ENCODE peak calls at places on chromosomes 13 and 19, in six cellular contexts. One of them, this sample, is unnamed.

GRCh38 chr13:25203256-25203794 is 31.2 kb upstream of the AMER2 start:
- DNase-seq in GM12892: no peak
- DNase-seq in H1: no peak
- DNase-seq in GM12878: no peak
- DNase-seq in K562: no peak
- DNase-seq in GM12891: no peak
- DNase-seq in this sample: no peak

GRCh38 chr13:37595162-37595561 is 3.4 kb downstream of the POSTN start:
- DNase-seq in GM12878: no peak
- DNase-seq in GM12891: no peak
- DNase-seq in H1: no peak
- DNase-seq in GM12892: no peak
- DNase-seq in K562: no peak
- DNase-seq in this sample: no peak

GRCh38 chr19:35704218-35704617 is at the start of gene ZBTB32:
- DNase-seq in GM12891: no peak
- DNase-seq in H1: peak; percentile 80
- DNase-seq in K562: peak; percentile 87
- DNase-seq in GM12892: peak; percentile 21
- DNase-seq in GM12878: no peak
- DNase-seq in this sample: peak; percentile 43

GRCh38 chr13:76000131-76000530 is 364.0 kb downstream of the LMO7 start:
- DNase-seq in K562: no peak
- DNase-seq in H1: no peak
- DNase-seq in GM12878: no peak
- DNase-seq in GM12891: no peak
- DNase-seq in GM12892: no peak
- DNase-seq in this sample: no peak

GRCh38 chr19:38734426-38735256 is 9.6 kb downstream of the CAPN12 start:
- DNase-seq in GM12891: no peak
- DNase-seq in GM12878: peak; percentile 25
- DNase-seq in H1: no peak
- DNase-seq in K562: peak; percentile 29
- DNase-seq in GM12892: no peak
- DNase-seq in this sample: no peak

GRCh38 chr19:29596885-29597525 is 9.1 kb upstream of the POP4 start:
- DNase-seq in K562: peak; percentile 45
- DNase-seq in GM12891: no peak
- DNase-seq in H1: no peak
- DNase-seq in GM12892: no peak
- DNase-seq in GM12878: no peak
- DNase-seq in this sample: no peak

GRCh38 chr13:30837227-30838159 is 68.6 kb upstream of the MEDAG start:
- DNase-seq in H1: no peak
- DNase-seq in GM12891: no peak
- DNase-seq in GM12892: no peak
- DNase-seq in K562: no peak
- DNase-seq in GM12878: no peak
- DNase-seq in this sample: no peak

GRCh38 chr19:41445575-41445974 is 2.6 kb downstream of the ERICH4 start:
- DNase-seq in H1: peak; percentile 27
- DNase-seq in GM12892: no peak
- DNase-seq in GM12891: no peak
- DNase-seq in K562: no peak
- DNase-seq in GM12878: no peak
- DNase-seq in this sample: no peak

GRCh38 chr13:80040219-80040976 is 300.5 kb downstream of the SPRY2 start:
- DNase-seq in H1: no peak
- DNase-seq in GM12892: no peak
- DNase-seq in K562: no peak
- DNase-seq in GM12891: no peak
- DNase-seq in GM12878: no peak
- DNase-seq in this sample: no peak

GRCh38 chr19:39588066-39588465 is 14.3 kb upstream of the LGALS13 start:
- DNase-seq in GM12878: no peak
- DNase-seq in K562: no peak
- DNase-seq in H1: no peak
- DNase-seq in GM12891: no peak
- DNase-seq in GM12892: no peak
- DNase-seq in this sample: no peak

GRCh38 chr19:49442793-49443365 is 1.6 kb upstream of the SLC17A7 start:
- DNase-seq in GM12878: no peak
- DNase-seq in H1: peak; percentile 100
- DNase-seq in K562: peak; percentile 95
- DNase-seq in GM12892: peak; percentile 71
- DNase-seq in GM12891: peak; percentile 70
- DNase-seq in this sample: peak; percentile 91

GRCh38 chr19:55958356-55958755 is 10.7 kb downstream of the NLRP8 start:
- DNase-seq in H1: no peak
- DNase-seq in GM12891: no peak
- DNase-seq in GM12892: no peak
- DNase-seq in GM12878: no peak
- DNase-seq in K562: no peak
- DNase-seq in this sample: no peak

GRCh38 chr13:41216160-41216559 is 21.8 kb upstream of the KBTBD7 start:
- DNase-seq in K562: no peak
- DNase-seq in H1: no peak
- DNase-seq in GM12892: no peak
- DNase-seq in GM12878: no peak
- DNase-seq in GM12891: no peak
- DNase-seq in this sample: no peak

GRCh38 chr19:40442328-40443130 is 1.6 kb downstream of the SERTAD3 start:
- DNase-seq in GM12878: no peak
- DNase-seq in GM12892: no peak
- DNase-seq in K562: peak; percentile 27
- DNase-seq in H1: no peak
- DNase-seq in GM12891: no peak
- DNase-seq in this sample: no peak

GRCh38 chr19:1656988-1657536 is 4.6 kb upstream of the TCF3 start:
- DNase-seq in H1: no peak
- DNase-seq in GM12892: no peak
- DNase-seq in GM12891: no peak
- DNase-seq in K562: no peak
- DNase-seq in GM12878: no peak
- DNase-seq in this sample: no peak

GRCh38 chr19:15717781-15718180 is 10.0 kb upstream of the OR10H2 start:
- DNase-seq in GM12891: no peak
- DNase-seq in H1: no peak
- DNase-seq in GM12892: no peak
- DNase-seq in GM12878: no peak
- DNase-seq in K562: no peak
- DNase-seq in this sample: no peak

GRCh38 chr19:51784922-51785690 is 9.9 kb upstream of the FPR3 start:
- DNase-seq in GM12891: no peak
- DNase-seq in GM12878: peak; percentile 32
- DNase-seq in K562: peak; percentile 75
- DNase-seq in GM12892: no peak
- DNase-seq in H1: no peak
- DNase-seq in this sample: no peak

GRCh38 chr13:39501711-39502324 is 101.2 kb downstream of the LHFPL6 start:
- DNase-seq in GM12891: no peak
- DNase-seq in GM12892: no peak
- DNase-seq in GM12878: no peak
- DNase-seq in K562: no peak
- DNase-seq in H1: no peak
- DNase-seq in this sample: no peak

GRCh38 chr19:44692379-44692721 is 6.6 kb upstream of the CEACAM16 start:
- DNase-seq in GM12892: no peak
- DNase-seq in GM12878: no peak
- DNase-seq in H1: no peak
- DNase-seq in K562: no peak
- DNase-seq in GM12891: no peak
- DNase-seq in this sample: no peak

GRCh38 chr19:41641879-41642485 is 15.1 kb upstream of the CEACAM4 start:
- DNase-seq in GM12892: peak; percentile 53
- DNase-seq in K562: peak; percentile 62
- DNase-seq in GM12891: peak; percentile 66
- DNase-seq in H1: peak; percentile 75
- DNase-seq in GM12878: peak; percentile 4
- DNase-seq in this sample: peak; percentile 78

GRCh38 chr19:24063312-24063711 is 23.7 kb upstream of the ZNF254 start:
- DNase-seq in GM12891: no peak
- DNase-seq in H1: no peak
- DNase-seq in GM12878: no peak
- DNase-seq in K562: no peak
- DNase-seq in GM12892: no peak
- DNase-seq in this sample: no peak

DNA sequence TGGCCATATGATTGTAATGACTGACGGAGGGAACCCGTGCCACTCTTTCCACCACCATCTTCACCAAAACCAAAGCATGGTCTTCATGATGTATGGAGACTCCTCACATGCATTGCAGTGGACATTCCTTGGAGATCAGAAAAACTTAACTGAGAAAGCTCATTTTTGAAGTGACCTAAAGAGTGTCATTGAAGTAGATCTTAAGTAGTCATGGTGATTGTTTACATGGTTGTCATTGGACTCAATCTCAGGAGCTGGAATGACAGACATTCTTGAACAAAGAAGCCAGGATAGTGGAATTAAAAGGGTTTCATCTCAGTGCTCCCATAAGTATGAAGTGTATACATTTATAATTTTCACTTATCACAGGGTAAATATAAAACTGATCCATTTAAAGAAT is 236.7 kb upstream of the IPO5 start:
- DNase-seq in GM12878: no peak
- DNase-seq in H1: no peak
- DNase-seq in GM12891: no peak
- DNase-seq in GM12892: no peak
- DNase-seq in K562: no peak
- DNase-seq in this sample: no peak
- TF ChIP-seq TAF1 in GM12878: no peak
- TF ChIP-seq TAF1 in H1: no peak
- TF ChIP-seq TAF1 in GM12891: no peak
- TF ChIP-seq TAF1 in GM12892: no peak
- TF ChIP-seq TAF1 in K562: no peak
- TF ChIP-seq TAF1 in this sample: no peak

DNA sequence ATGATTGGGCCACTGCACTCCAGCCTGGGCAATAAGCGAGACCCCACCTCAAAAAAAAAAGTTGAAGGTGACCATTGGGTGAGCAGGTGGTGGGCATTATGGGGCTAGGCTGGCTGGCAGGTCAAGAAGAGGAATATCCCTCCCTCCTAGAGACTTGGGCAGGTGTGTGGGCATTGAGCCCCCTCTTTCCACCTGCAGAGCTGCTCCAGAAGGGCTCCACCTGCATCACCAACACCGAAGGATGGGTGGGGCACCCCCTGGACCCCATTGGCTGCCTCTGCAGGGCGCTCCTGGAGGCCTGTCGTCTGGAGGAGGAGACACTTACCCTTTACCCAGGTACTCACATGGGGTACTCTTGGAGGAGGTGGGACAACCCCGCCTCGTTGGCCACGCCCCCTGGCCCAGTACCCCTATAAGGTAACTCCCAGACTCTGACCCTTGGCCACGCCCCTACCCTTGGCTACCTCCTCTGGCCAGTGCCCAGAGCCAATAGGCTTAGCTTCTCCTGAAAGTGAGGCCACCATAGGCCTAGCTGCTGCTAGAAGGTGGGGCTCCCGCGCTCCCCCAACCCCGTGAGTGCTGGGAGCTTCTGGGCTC is 21.9 kb downstream of the ZSWIM4 start:
- DNase-seq in K562: peak; percentile 93
- DNase-seq in GM12878: no peak
- DNase-seq in H1: peak; percentile 99
- DNase-seq in GM12892: no peak
- DNase-seq in GM12891: no peak
- DNase-seq in this sample: no peak
- TF ChIP-seq TAF1 in K562: no peak
- TF ChIP-seq TAF1 in GM12878: no peak
- TF ChIP-seq TAF1 in H1: no peak
- TF ChIP-seq TAF1 in GM12892: no peak
- TF ChIP-seq TAF1 in GM12891: no peak
- TF ChIP-seq TAF1 in this sample: no peak

DNA sequence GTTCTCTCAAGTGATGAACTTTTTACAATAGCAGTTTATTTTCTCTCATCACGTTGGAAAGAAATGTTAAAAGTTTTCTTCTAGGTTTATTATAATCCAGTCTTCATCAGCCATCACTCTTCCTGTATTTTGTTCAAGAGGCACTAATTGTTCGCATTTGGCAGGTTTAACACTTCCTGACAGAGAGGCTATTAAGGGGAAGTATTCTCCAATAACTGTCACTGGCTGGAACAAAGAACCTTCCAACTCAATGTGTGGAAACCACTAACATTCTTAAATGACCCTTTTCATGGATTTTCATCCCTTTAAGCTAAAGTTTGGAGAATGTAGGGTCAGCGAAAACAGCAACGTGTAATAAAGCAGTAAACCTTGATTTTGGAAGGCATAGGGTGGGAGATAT is 145.1 kb downstream of the PCCA start:
- DNase-seq in GM12878: no peak
- DNase-seq in K562: no peak
- DNase-seq in H1: no peak
- DNase-seq in GM12891: no peak
- DNase-seq in GM12892: no peak
- DNase-seq in this sample: no peak
- TF ChIP-seq TAF1 in GM12878: no peak
- TF ChIP-seq TAF1 in K562: no peak
- TF ChIP-seq TAF1 in H1: no peak
- TF ChIP-seq TAF1 in GM12891: no peak
- TF ChIP-seq TAF1 in GM12892: no peak
- TF ChIP-seq TAF1 in this sample: no peak

DNA sequence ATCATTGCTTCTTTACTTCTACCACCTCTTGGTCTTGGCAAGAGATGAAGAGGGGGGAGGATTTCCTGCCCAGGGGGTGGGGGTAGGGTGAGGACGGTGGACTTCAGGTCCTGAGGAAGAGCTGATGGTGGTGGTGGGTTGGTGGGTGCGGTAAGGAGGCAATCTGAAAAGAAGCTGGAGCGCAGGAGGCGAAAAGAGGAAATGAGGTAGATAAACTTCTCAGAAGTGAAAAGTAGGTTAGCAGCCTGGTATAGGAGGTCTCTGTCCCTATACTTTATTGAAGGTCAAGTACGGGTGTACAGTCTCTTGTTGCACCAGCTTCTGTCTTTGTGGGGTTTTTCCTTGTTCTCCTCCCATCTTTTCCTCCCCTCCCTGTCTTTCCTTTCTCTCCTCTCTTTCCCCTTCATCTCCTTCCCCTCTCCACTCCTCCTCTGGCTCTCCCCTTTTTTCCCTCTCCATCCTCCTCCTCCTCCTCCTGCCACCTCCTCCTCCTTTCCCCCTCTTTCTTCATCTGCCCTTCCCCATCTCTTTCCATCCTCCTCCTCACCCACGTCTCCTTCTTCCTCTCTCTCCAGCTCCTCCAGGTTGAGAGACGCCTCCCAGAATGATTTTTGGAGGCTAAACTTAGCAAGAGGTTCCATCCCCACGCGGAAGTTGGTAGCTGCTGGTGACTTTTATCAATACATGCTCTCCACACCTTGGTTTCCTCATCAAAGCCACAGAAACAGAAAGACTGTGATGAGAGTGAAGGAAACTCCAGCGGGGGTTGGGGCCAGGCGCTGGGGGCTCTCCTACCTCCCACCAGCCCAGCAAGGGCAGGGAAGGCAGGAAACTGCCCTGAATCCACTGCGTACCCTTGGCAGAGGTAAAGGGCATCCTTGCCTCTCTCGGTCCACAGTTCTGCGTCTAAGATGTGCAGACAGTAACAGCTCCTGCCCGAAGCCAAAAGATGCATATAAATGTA is 15.3 kb downstream of the TNFSF14 start:
- DNase-seq in GM12891: no peak
- DNase-seq in GM12892: no peak
- DNase-seq in GM12878: no peak
- DNase-seq in K562: peak; percentile 14
- DNase-seq in H1: no peak
- DNase-seq in this sample: no peak
- TF ChIP-seq TAF1 in GM12891: no peak
- TF ChIP-seq TAF1 in GM12892: no peak
- TF ChIP-seq TAF1 in GM12878: no peak
- TF ChIP-seq TAF1 in K562: no peak
- TF ChIP-seq TAF1 in H1: no peak
- TF ChIP-seq TAF1 in this sample: no peak

This sample was measured in SK-N-SH.